ENCODE peak calls at places on chromosome 9, in nine cellular contexts. F is suprapubic skin, W is mucosa of descending colon, X is fibroblast of mammary gland, V is fibroblast of lung, B is body of pancreas, A is PC-9, Q is spleen, C is MCF 10A. O is an unnamed sample.
A peak's percentile ranks its signal among the peaks of the same experiment; 100 is the strongest.

GRCh38 chr9:132162764-132163456 is 1.1 kb downstream of the NTNG2 start:
- DNase-seq in F (no peak), W (no peak), X (no peak), V (no peak), B (no peak), A (no peak), Q (peak; percentile 80), C (no peak), O (no peak)

GRCh38 chr9:121360975-121361374 is 9.1 kb downstream of the STOM start:
- DNase-seq in F (no peak), W (no peak), X (peak; percentile 88), V (peak; percentile 83), B (no peak), A (no peak), Q (no peak), C (peak; percentile 41), O (no peak)

GRCh38 chr9:20642045-20642444 is 19.7 kb upstream of the MLLT3 start:
- DNase-seq in F (no peak), W (no peak), X (no peak), V (no peak), B (no peak), A (no peak), Q (no peak), C (no peak), O (no peak)

GRCh38 chr9:86175743-86176456 is 76.5 kb upstream of the GOLM1 start:
- DNase-seq in F (no peak), W (no peak), X (no peak), V (no peak), B (no peak), A (peak; percentile 35), Q (no peak), C (peak; percentile 58), O (no peak)

GRCh38 chr9:72633966-72634365 is 112.6 kb downstream of the TMC1 start:
- DNase-seq in F (no peak), W (no peak), X (peak; percentile 91), V (peak; percentile 31), B (no peak), A (no peak), Q (no peak), C (peak; percentile 41), O (no peak)

GRCh38 chr9:6884101-6884500 is 126.3 kb downstream of the KDM4C start:
- DNase-seq in F (no peak), W (no peak), X (no peak), V (peak; percentile 30), B (no peak), A (no peak), Q (no peak), C (no peak), O (no peak)

GRCh38 chr9:129939426-129939825 is 103.6 kb downstream of the FNBP1 start:
- DNase-seq in F (no peak), W (no peak), X (no peak), V (no peak), B (no peak), A (no peak), Q (no peak), C (no peak), O (no peak)

GRCh38 chr9:132412089-132412488 is 2.1 kb downstream of the CFAP77 start:
- DNase-seq in F (no peak), W (no peak), X (peak; percentile 18), V (peak; percentile 8), B (no peak), A (no peak), Q (no peak), C (peak; percentile 18), O (peak; percentile 55)

GRCh38 chr9:125924351-125924750 is 177.2 kb downstream of the PBX3 start:
- DNase-seq in F (no peak), W (no peak), X (no peak), V (no peak), B (no peak), A (no peak), Q (no peak), C (no peak), O (no peak)

GRCh38 chr9:133250741-133251170 is 24.2 kb downstream of the ABO start:
- DNase-seq in F (no peak), W (peak; percentile 57), X (no peak), V (no peak), B (no peak), A (peak; percentile 59), Q (no peak), C (no peak), O (no peak)

GRCh38 chr9:89941875-89942274 is 337.1 kb downstream of the GADD45G start:
- DNase-seq in F (no peak), W (no peak), X (peak; percentile 68), V (peak; percentile 91), B (no peak), A (no peak), Q (no peak), C (peak; percentile 58), O (no peak)

GRCh38 chr9:72193478-72193881 is 44.2 kb downstream of the GDA start:
- DNase-seq in F (no peak), W (no peak), X (no peak), V (no peak), B (no peak), A (peak; percentile 10), Q (no peak), C (no peak), O (no peak)

DNA sequence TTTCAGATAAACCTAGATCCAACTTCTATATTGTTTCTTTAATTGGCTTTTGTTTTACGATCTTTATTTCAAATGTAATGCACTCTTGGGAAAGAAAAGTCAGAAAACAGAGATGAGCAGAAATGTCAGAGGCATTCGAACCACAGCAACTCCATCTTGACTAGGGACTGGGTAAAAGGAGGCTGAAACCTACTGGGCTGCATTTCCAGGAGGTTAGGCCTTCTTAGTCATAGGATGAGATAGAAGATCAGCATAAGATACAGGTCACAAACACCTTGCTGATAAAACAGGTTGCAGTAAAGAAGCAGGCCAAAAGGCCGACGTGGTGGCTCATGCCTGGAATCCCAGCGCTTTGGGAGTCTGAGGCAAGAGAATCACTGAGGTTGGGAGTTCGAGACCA is 30.5 kb upstream of the DAPK1 start:
- DNase-seq in F (no peak), W (no peak), X (no peak), V (no peak), B (no peak), A (no peak), Q (no peak), C (no peak), O (no peak)
- TF ChIP-seq CTCF in F (no peak), W (no peak), X (no peak), V (no peak), B (no peak), A (no peak), Q (no peak), C (no peak), O (no peak)

GRCh38 chr9:137127301-137128157 is 11.4 kb upstream of the GRIN1 start:
- DNase-seq in F (no peak), W (no peak), X (no peak), V (no peak), B (peak; percentile 84), A (no peak), Q (no peak), C (no peak), O (no peak)

GRCh38 chr9:137129089-137129455 is 9.9 kb upstream of the GRIN1 start:
- DNase-seq in F (no peak), W (peak; percentile 50), X (peak; percentile 49), V (peak; percentile 31), B (peak; percentile 51), A (no peak), Q (no peak), C (peak; percentile 29), O (no peak)

GRCh38 chr9:137130176-137130755 is 8.7 kb upstream of the GRIN1 start:
- DNase-seq in F (no peak), W (no peak), X (peak; percentile 20), V (no peak), B (no peak), A (peak; percentile 32), Q (no peak), C (no peak), O (no peak)

GRCh38 chr9:137128158-137129088 is 10.5 kb upstream of the GRIN1 start:
- DNase-seq in F (no peak), W (no peak), X (no peak), V (no peak), B (no peak), A (no peak), Q (no peak), C (peak; percentile 18), O (no peak)

GRCh38 chr9:137129456-137130175 is 9.3 kb upstream of the GRIN1 start:
- DNase-seq in F (peak; percentile 87), W (peak; percentile 92), X (peak; percentile 91), V (peak; percentile 92), B (peak; percentile 93), A (peak; percentile 93), Q (peak; percentile 97), C (peak; percentile 91), O (peak; percentile 76)
- TF ChIP-seq CTCF in F (no peak), W (no peak), X (no peak), V (no peak), B (no peak), A (no peak), Q (no peak), C (no peak), O (no peak)

DNA sequence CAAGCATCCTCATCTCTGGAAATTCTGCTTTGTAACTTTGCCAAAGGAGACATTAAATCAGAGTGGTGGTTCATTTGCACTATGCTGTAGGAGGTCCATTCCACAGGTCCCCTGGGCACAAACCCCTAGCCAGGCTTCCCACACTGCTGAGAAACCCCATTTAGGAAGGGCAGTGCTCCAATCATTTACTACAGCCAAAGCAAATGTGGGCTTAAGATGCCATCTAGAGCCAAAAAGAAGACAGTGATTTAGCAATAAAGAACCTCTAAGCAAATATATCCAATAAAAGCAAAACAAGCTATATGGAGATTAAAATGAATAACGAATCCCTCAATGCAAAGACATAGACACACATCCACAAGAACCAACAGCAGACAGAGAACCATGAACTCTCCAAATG is 129.0 kb upstream of the ALDH1B1 start:
- DNase-seq in F (no peak), W (no peak), X (peak; percentile 38), V (peak; percentile 44), B (no peak), A (no peak), Q (no peak), C (peak; percentile 43), O (no peak)
- TF ChIP-seq CTCF in F (no peak), W (no peak), X (peak; percentile 23), V (peak; percentile 24), B (no peak), A (peak; percentile 59), Q (peak; percentile 13), C (peak; percentile 48), O (peak; percentile 59)

GRCh38 chr9:128391956-128392301 is 20.8 kb downstream of the URM1 start:
- DNase-seq in F (no peak), W (no peak), X (no peak), V (no peak), B (no peak), A (no peak), Q (no peak), C (no peak), O (no peak)

GRCh38 chr9:128393971-128394370 is 22.8 kb downstream of the URM1 start:
- DNase-seq in F (no peak), W (no peak), X (no peak), V (no peak), B (no peak), A (no peak), Q (no peak), C (no peak), O (no peak)

GRCh38 chr9:128392302-128393152 is 21.4 kb downstream of the URM1 start:
- DNase-seq in F (no peak), W (no peak), X (no peak), V (no peak), B (no peak), A (no peak), Q (no peak), C (no peak), O (no peak)

GRCh38 chr9:128394404-128395168 is 23.4 kb downstream of the URM1 start:
- DNase-seq in F (no peak), W (no peak), X (no peak), V (no peak), B (no peak), A (no peak), Q (no peak), C (no peak), O (no peak)

GRCh38 chr9:128393171-128393761 is 22.1 kb downstream of the URM1 start:
- DNase-seq in F (no peak), W (no peak), X (no peak), V (no peak), B (no peak), A (no peak), Q (no peak), C (no peak), O (peak; percentile 69)
- TF ChIP-seq CTCF in F (no peak), W (no peak), X (no peak), V (no peak), B (no peak), A (no peak), Q (no peak), C (no peak), O (no peak)

O was measured in neural crest cell.